ENCODE peak calls at places on chromosomes 16 and 17, in six cellular contexts. One of them, this sample, is unnamed.

GRCh38 chr17:337453-337852 is 15.2 kb downstream of the RPH3AL start:
- DNase-seq in upper lobe of left lung: no peak
- DNase-seq in T-helper 2 cell: no peak
- DNase-seq in stimulated activated CD4-positive, alpha-beta T cell treated with anti-CD3 and anti-CD28 coated beads, Interleukin-12 subunit alpha, Interleukin-12 subunit beta, amount 100 ng/mL, for 4 hours: no peak
- DNase-seq in mucosa of descending colon: peak
- DNase-seq in RWPE1: no peak
- DNase-seq in this sample: no peak

GRCh38 chr17:8631554-8631877 is 991 bp upstream of the MYH10 start:
- DNase-seq in upper lobe of left lung: no peak
- DNase-seq in T-helper 2 cell: no peak
- DNase-seq in stimulated activated CD4-positive, alpha-beta T cell treated with anti-CD3 and anti-CD28 coated beads, Interleukin-12 subunit alpha, Interleukin-12 subunit beta, amount 100 ng/mL, for 4 hours: no peak
- DNase-seq in mucosa of descending colon: no peak
- DNase-seq in RWPE1: no peak
- DNase-seq in this sample: no peak

GRCh38 chr17:3025421-3026124 is 37.8 kb downstream of the OR1D5 start:
- DNase-seq in upper lobe of left lung: no peak
- DNase-seq in T-helper 2 cell: no peak
- DNase-seq in stimulated activated CD4-positive, alpha-beta T cell treated with anti-CD3 and anti-CD28 coated beads, Interleukin-12 subunit alpha, Interleukin-12 subunit beta, amount 100 ng/mL, for 4 hours: no peak
- DNase-seq in mucosa of descending colon: no peak
- DNase-seq in RWPE1: no peak
- DNase-seq in this sample: no peak

GRCh38 chr16:27080870-27081269 is 14.1 kb downstream of the C16orf82 start:
- DNase-seq in upper lobe of left lung: no peak
- DNase-seq in T-helper 2 cell: peak
- DNase-seq in stimulated activated CD4-positive, alpha-beta T cell treated with anti-CD3 and anti-CD28 coated beads, Interleukin-12 subunit alpha, Interleukin-12 subunit beta, amount 100 ng/mL, for 4 hours: no peak
- DNase-seq in mucosa of descending colon: no peak
- DNase-seq in RWPE1: peak
- DNase-seq in this sample: no peak

GRCh38 chr17:61291457-61292311 is 108.0 kb upstream of the TBX2 start:
- DNase-seq in upper lobe of left lung: peak
- DNase-seq in T-helper 2 cell: no peak
- DNase-seq in stimulated activated CD4-positive, alpha-beta T cell treated with anti-CD3 and anti-CD28 coated beads, Interleukin-12 subunit alpha, Interleukin-12 subunit beta, amount 100 ng/mL, for 4 hours: no peak
- DNase-seq in mucosa of descending colon: no peak
- DNase-seq in RWPE1: no peak
- DNase-seq in this sample: no peak

GRCh38 chr16:31134091-31134571 is 1.4 kb downstream of the PRSS8 start:
- DNase-seq in upper lobe of left lung: no peak
- DNase-seq in T-helper 2 cell: no peak
- DNase-seq in stimulated activated CD4-positive, alpha-beta T cell treated with anti-CD3 and anti-CD28 coated beads, Interleukin-12 subunit alpha, Interleukin-12 subunit beta, amount 100 ng/mL, for 4 hours: no peak
- DNase-seq in mucosa of descending colon: no peak
- DNase-seq in RWPE1: peak
- DNase-seq in this sample: no peak

GRCh38 chr17:69518951-69519350 is 104.5 kb downstream of the MAP2K6 start:
- DNase-seq in upper lobe of left lung: no peak
- DNase-seq in T-helper 2 cell: no peak
- DNase-seq in stimulated activated CD4-positive, alpha-beta T cell treated with anti-CD3 and anti-CD28 coated beads, Interleukin-12 subunit alpha, Interleukin-12 subunit beta, amount 100 ng/mL, for 4 hours: no peak
- DNase-seq in mucosa of descending colon: no peak
- DNase-seq in RWPE1: no peak
- DNase-seq in this sample: no peak

GRCh38 chr17:13531701-13532100 is 70.0 kb downstream of the HS3ST3A1 start:
- DNase-seq in upper lobe of left lung: no peak
- DNase-seq in T-helper 2 cell: no peak
- DNase-seq in stimulated activated CD4-positive, alpha-beta T cell treated with anti-CD3 and anti-CD28 coated beads, Interleukin-12 subunit alpha, Interleukin-12 subunit beta, amount 100 ng/mL, for 4 hours: no peak
- DNase-seq in mucosa of descending colon: no peak
- DNase-seq in RWPE1: no peak
- DNase-seq in this sample: no peak

GRCh38 chr17:34980681-34981537 is 597 bp downstream of the LIG3 start:
- DNase-seq in upper lobe of left lung: peak
- DNase-seq in T-helper 2 cell: peak
- DNase-seq in stimulated activated CD4-positive, alpha-beta T cell treated with anti-CD3 and anti-CD28 coated beads, Interleukin-12 subunit alpha, Interleukin-12 subunit beta, amount 100 ng/mL, for 4 hours: peak
- DNase-seq in mucosa of descending colon: peak
- DNase-seq in RWPE1: peak
- DNase-seq in this sample: peak

GRCh38 chr17:81337449-81337848 is 42.3 kb upstream of the SLC38A10 start:
- DNase-seq in upper lobe of left lung: peak
- DNase-seq in T-helper 2 cell: no peak
- DNase-seq in stimulated activated CD4-positive, alpha-beta T cell treated with anti-CD3 and anti-CD28 coated beads, Interleukin-12 subunit alpha, Interleukin-12 subunit beta, amount 100 ng/mL, for 4 hours: no peak
- DNase-seq in mucosa of descending colon: peak
- DNase-seq in RWPE1: no peak
- DNase-seq in this sample: no peak

GRCh38 chr17:77881545-77881944 is 77.0 kb upstream of the TNRC6C start:
- DNase-seq in upper lobe of left lung: peak
- DNase-seq in T-helper 2 cell: peak
- DNase-seq in stimulated activated CD4-positive, alpha-beta T cell treated with anti-CD3 and anti-CD28 coated beads, Interleukin-12 subunit alpha, Interleukin-12 subunit beta, amount 100 ng/mL, for 4 hours: peak
- DNase-seq in mucosa of descending colon: peak
- DNase-seq in RWPE1: no peak
- DNase-seq in this sample: peak

GRCh38 chr17:48024149-48025039 is 13.2 kb downstream of the COPZ2 start:
- DNase-seq in upper lobe of left lung: peak
- DNase-seq in T-helper 2 cell: peak
- DNase-seq in stimulated activated CD4-positive, alpha-beta T cell treated with anti-CD3 and anti-CD28 coated beads, Interleukin-12 subunit alpha, Interleukin-12 subunit beta, amount 100 ng/mL, for 4 hours: peak
- DNase-seq in mucosa of descending colon: peak
- DNase-seq in RWPE1: no peak
- DNase-seq in this sample: peak

GRCh38 chr16:71746442-71747046 is 22.0 kb upstream of the PHLPP2 start:
- DNase-seq in upper lobe of left lung: no peak
- DNase-seq in T-helper 2 cell: peak
- DNase-seq in stimulated activated CD4-positive, alpha-beta T cell treated with anti-CD3 and anti-CD28 coated beads, Interleukin-12 subunit alpha, Interleukin-12 subunit beta, amount 100 ng/mL, for 4 hours: no peak
- DNase-seq in mucosa of descending colon: no peak
- DNase-seq in RWPE1: peak
- DNase-seq in this sample: peak

GRCh38 chr16:75593825-75594820 is 27.9 kb downstream of the GABARAPL2 start:
- DNase-seq in upper lobe of left lung: no peak
- DNase-seq in T-helper 2 cell: peak
- DNase-seq in stimulated activated CD4-positive, alpha-beta T cell treated with anti-CD3 and anti-CD28 coated beads, Interleukin-12 subunit alpha, Interleukin-12 subunit beta, amount 100 ng/mL, for 4 hours: no peak
- DNase-seq in mucosa of descending colon: no peak
- DNase-seq in RWPE1: peak
- DNase-seq in this sample: no peak

GRCh38 chr16:2831203-2831602 is 1.1 kb downstream of the ZG16B start:
- DNase-seq in upper lobe of left lung: no peak
- DNase-seq in T-helper 2 cell: no peak
- DNase-seq in stimulated activated CD4-positive, alpha-beta T cell treated with anti-CD3 and anti-CD28 coated beads, Interleukin-12 subunit alpha, Interleukin-12 subunit beta, amount 100 ng/mL, for 4 hours: no peak
- DNase-seq in mucosa of descending colon: no peak
- DNase-seq in RWPE1: no peak
- DNase-seq in this sample: no peak

GRCh38 chr17:57985675-57985974 is 2.4 kb downstream of the VEZF1 start:
- DNase-seq in upper lobe of left lung: no peak
- DNase-seq in T-helper 2 cell: no peak
- DNase-seq in stimulated activated CD4-positive, alpha-beta T cell treated with anti-CD3 and anti-CD28 coated beads, Interleukin-12 subunit alpha, Interleukin-12 subunit beta, amount 100 ng/mL, for 4 hours: no peak
- DNase-seq in mucosa of descending colon: no peak
- DNase-seq in RWPE1: peak
- DNase-seq in this sample: no peak

GRCh38 chr16:66274335-66275110 is 92.0 kb upstream of the CDH5 start:
- DNase-seq in upper lobe of left lung: no peak
- DNase-seq in T-helper 2 cell: peak
- DNase-seq in stimulated activated CD4-positive, alpha-beta T cell treated with anti-CD3 and anti-CD28 coated beads, Interleukin-12 subunit alpha, Interleukin-12 subunit beta, amount 100 ng/mL, for 4 hours: no peak
- DNase-seq in mucosa of descending colon: no peak
- DNase-seq in RWPE1: no peak
- DNase-seq in this sample: no peak

GRCh38 chr17:50602514-50603235 is 32.0 kb upstream of the ABCC3 start:
- DNase-seq in upper lobe of left lung: no peak
- DNase-seq in T-helper 2 cell: no peak
- DNase-seq in stimulated activated CD4-positive, alpha-beta T cell treated with anti-CD3 and anti-CD28 coated beads, Interleukin-12 subunit alpha, Interleukin-12 subunit beta, amount 100 ng/mL, for 4 hours: no peak
- DNase-seq in mucosa of descending colon: no peak
- DNase-seq in RWPE1: no peak
- DNase-seq in this sample: no peak

GRCh38 chr16:15790458-15790857 is 66.4 kb downstream of the MYH11 start:
- DNase-seq in upper lobe of left lung: no peak
- DNase-seq in T-helper 2 cell: no peak
- DNase-seq in stimulated activated CD4-positive, alpha-beta T cell treated with anti-CD3 and anti-CD28 coated beads, Interleukin-12 subunit alpha, Interleukin-12 subunit beta, amount 100 ng/mL, for 4 hours: no peak
- DNase-seq in mucosa of descending colon: no peak
- DNase-seq in RWPE1: no peak
- DNase-seq in this sample: no peak

GRCh38 chr16:81600275-81600674 is 155.7 kb downstream of the CMIP start:
- DNase-seq in upper lobe of left lung: no peak
- DNase-seq in T-helper 2 cell: no peak
- DNase-seq in stimulated activated CD4-positive, alpha-beta T cell treated with anti-CD3 and anti-CD28 coated beads, Interleukin-12 subunit alpha, Interleukin-12 subunit beta, amount 100 ng/mL, for 4 hours: no peak
- DNase-seq in mucosa of descending colon: no peak
- DNase-seq in RWPE1: peak
- DNase-seq in this sample: no peak

GRCh38 chr17:81957691-81958432 is 3.1 kb downstream of the NOTUM start:
- DNase-seq in upper lobe of left lung: no peak
- DNase-seq in T-helper 2 cell: no peak
- DNase-seq in stimulated activated CD4-positive, alpha-beta T cell treated with anti-CD3 and anti-CD28 coated beads, Interleukin-12 subunit alpha, Interleukin-12 subunit beta, amount 100 ng/mL, for 4 hours: no peak
- DNase-seq in mucosa of descending colon: no peak
- DNase-seq in RWPE1: no peak
- DNase-seq in this sample: no peak

GRCh38 chr17:38404174-38404943 is 23.9 kb upstream of the ARHGAP23 start:
- DNase-seq in upper lobe of left lung: no peak
- DNase-seq in T-helper 2 cell: no peak
- DNase-seq in stimulated activated CD4-positive, alpha-beta T cell treated with anti-CD3 and anti-CD28 coated beads, Interleukin-12 subunit alpha, Interleukin-12 subunit beta, amount 100 ng/mL, for 4 hours: no peak
- DNase-seq in mucosa of descending colon: no peak
- DNase-seq in RWPE1: no peak
- DNase-seq in this sample: no peak

GRCh38 chr17:38328620-38329019 is 15.1 kb downstream of the GPR179 start:
- DNase-seq in upper lobe of left lung: no peak
- DNase-seq in T-helper 2 cell: no peak
- DNase-seq in stimulated activated CD4-positive, alpha-beta T cell treated with anti-CD3 and anti-CD28 coated beads, Interleukin-12 subunit alpha, Interleukin-12 subunit beta, amount 100 ng/mL, for 4 hours: no peak
- DNase-seq in mucosa of descending colon: no peak
- DNase-seq in RWPE1: no peak
- DNase-seq in this sample: no peak

GRCh38 chr17:27778193-27778592 is 22.1 kb downstream of the NOS2 start:
- DNase-seq in upper lobe of left lung: no peak
- DNase-seq in T-helper 2 cell: no peak
- DNase-seq in stimulated activated CD4-positive, alpha-beta T cell treated with anti-CD3 and anti-CD28 coated beads, Interleukin-12 subunit alpha, Interleukin-12 subunit beta, amount 100 ng/mL, for 4 hours: no peak
- DNase-seq in mucosa of descending colon: peak
- DNase-seq in RWPE1: no peak
- DNase-seq in this sample: no peak

GRCh38 chr17:44355310-44355640 is 8.4 kb downstream of the FAM171A2 start:
- DNase-seq in upper lobe of left lung: no peak
- DNase-seq in T-helper 2 cell: no peak
- DNase-seq in stimulated activated CD4-positive, alpha-beta T cell treated with anti-CD3 and anti-CD28 coated beads, Interleukin-12 subunit alpha, Interleukin-12 subunit beta, amount 100 ng/mL, for 4 hours: no peak
- DNase-seq in mucosa of descending colon: no peak
- DNase-seq in RWPE1: no peak
- DNase-seq in this sample: no peak

GRCh38 chr16:23682181-23682580 is 3.5 kb downstream of the PLK1 start:
- DNase-seq in upper lobe of left lung: no peak
- DNase-seq in T-helper 2 cell: no peak
- DNase-seq in stimulated activated CD4-positive, alpha-beta T cell treated with anti-CD3 and anti-CD28 coated beads, Interleukin-12 subunit alpha, Interleukin-12 subunit beta, amount 100 ng/mL, for 4 hours: no peak
- DNase-seq in mucosa of descending colon: no peak
- DNase-seq in RWPE1: no peak
- DNase-seq in this sample: no peak

GRCh38 chr17:4573682-4574081 is 10.6 kb upstream of the SMTNL2 start:
- DNase-seq in upper lobe of left lung: no peak
- DNase-seq in T-helper 2 cell: peak
- DNase-seq in stimulated activated CD4-positive, alpha-beta T cell treated with anti-CD3 and anti-CD28 coated beads, Interleukin-12 subunit alpha, Interleukin-12 subunit beta, amount 100 ng/mL, for 4 hours: peak
- DNase-seq in mucosa of descending colon: peak
- DNase-seq in RWPE1: no peak
- DNase-seq in this sample: peak

GRCh38 chr16:75256871-75257343 is 5.5 kb upstream of the BCAR1 start:
- DNase-seq in upper lobe of left lung: peak
- DNase-seq in T-helper 2 cell: no peak
- DNase-seq in stimulated activated CD4-positive, alpha-beta T cell treated with anti-CD3 and anti-CD28 coated beads, Interleukin-12 subunit alpha, Interleukin-12 subunit beta, amount 100 ng/mL, for 4 hours: no peak
- DNase-seq in mucosa of descending colon: peak
- DNase-seq in RWPE1: no peak
- DNase-seq in this sample: no peak

GRCh38 chr17:39946551-39947330 is 16.1 kb upstream of the GSDMA start:
- DNase-seq in upper lobe of left lung: no peak
- DNase-seq in T-helper 2 cell: no peak
- DNase-seq in stimulated activated CD4-positive, alpha-beta T cell treated with anti-CD3 and anti-CD28 coated beads, Interleukin-12 subunit alpha, Interleukin-12 subunit beta, amount 100 ng/mL, for 4 hours: no peak
- DNase-seq in mucosa of descending colon: no peak
- DNase-seq in RWPE1: no peak
- DNase-seq in this sample: no peak

GRCh38 chr17:79746955-79747507 is 16.3 kb downstream of the ENPP7 start:
- DNase-seq in upper lobe of left lung: no peak
- DNase-seq in T-helper 2 cell: no peak
- DNase-seq in stimulated activated CD4-positive, alpha-beta T cell treated with anti-CD3 and anti-CD28 coated beads, Interleukin-12 subunit alpha, Interleukin-12 subunit beta, amount 100 ng/mL, for 4 hours: no peak
- DNase-seq in mucosa of descending colon: no peak
- DNase-seq in RWPE1: no peak
- DNase-seq in this sample: no peak

GRCh38 chr16:57795431-57795878 is 6.8 kb downstream of the KIFC3 start:
- DNase-seq in upper lobe of left lung: peak
- DNase-seq in T-helper 2 cell: peak
- DNase-seq in stimulated activated CD4-positive, alpha-beta T cell treated with anti-CD3 and anti-CD28 coated beads, Interleukin-12 subunit alpha, Interleukin-12 subunit beta, amount 100 ng/mL, for 4 hours: no peak
- DNase-seq in mucosa of descending colon: peak
- DNase-seq in RWPE1: peak
- DNase-seq in this sample: no peak

GRCh38 chr16:56931253-56931768 is 631 bp upstream of the HERPUD1 start:
- DNase-seq in upper lobe of left lung: no peak
- DNase-seq in T-helper 2 cell: no peak
- DNase-seq in stimulated activated CD4-positive, alpha-beta T cell treated with anti-CD3 and anti-CD28 coated beads, Interleukin-12 subunit alpha, Interleukin-12 subunit beta, amount 100 ng/mL, for 4 hours: no peak
- DNase-seq in mucosa of descending colon: peak
- DNase-seq in RWPE1: no peak
- DNase-seq in this sample: no peak

GRCh38 chr17:78924481-78925151 is 571 bp downstream of the TIMP2 start:
- DNase-seq in upper lobe of left lung: no peak
- DNase-seq in T-helper 2 cell: peak
- DNase-seq in stimulated activated CD4-positive, alpha-beta T cell treated with anti-CD3 and anti-CD28 coated beads, Interleukin-12 subunit alpha, Interleukin-12 subunit beta, amount 100 ng/mL, for 4 hours: no peak
- DNase-seq in mucosa of descending colon: no peak
- DNase-seq in RWPE1: no peak
- DNase-seq in this sample: no peak

GRCh38 chr17:2107506-2107905 is 52.6 kb downstream of the HIC1 start:
- DNase-seq in upper lobe of left lung: no peak
- DNase-seq in T-helper 2 cell: no peak
- DNase-seq in stimulated activated CD4-positive, alpha-beta T cell treated with anti-CD3 and anti-CD28 coated beads, Interleukin-12 subunit alpha, Interleukin-12 subunit beta, amount 100 ng/mL, for 4 hours: no peak
- DNase-seq in mucosa of descending colon: no peak
- DNase-seq in RWPE1: no peak
- DNase-seq in this sample: no peak

GRCh38 chr16:84007946-84008345 is 34.6 kb downstream of the SLC38A8 start:
- DNase-seq in upper lobe of left lung: no peak
- DNase-seq in T-helper 2 cell: no peak
- DNase-seq in stimulated activated CD4-positive, alpha-beta T cell treated with anti-CD3 and anti-CD28 coated beads, Interleukin-12 subunit alpha, Interleukin-12 subunit beta, amount 100 ng/mL, for 4 hours: no peak
- DNase-seq in mucosa of descending colon: no peak
- DNase-seq in RWPE1: no peak
- DNase-seq in this sample: no peak

GRCh38 chr17:17808706-17809432 is 27.9 kb downstream of the SREBF1 start:
- DNase-seq in upper lobe of left lung: no peak
- DNase-seq in T-helper 2 cell: peak
- DNase-seq in stimulated activated CD4-positive, alpha-beta T cell treated with anti-CD3 and anti-CD28 coated beads, Interleukin-12 subunit alpha, Interleukin-12 subunit beta, amount 100 ng/mL, for 4 hours: no peak
- DNase-seq in mucosa of descending colon: no peak
- DNase-seq in RWPE1: no peak
- DNase-seq in this sample: no peak

GRCh38 chr16:88777801-88778415 is 7.1 kb downstream of the PIEZO1 start:
- DNase-seq in upper lobe of left lung: no peak
- DNase-seq in T-helper 2 cell: no peak
- DNase-seq in stimulated activated CD4-positive, alpha-beta T cell treated with anti-CD3 and anti-CD28 coated beads, Interleukin-12 subunit alpha, Interleukin-12 subunit beta, amount 100 ng/mL, for 4 hours: no peak
- DNase-seq in mucosa of descending colon: no peak
- DNase-seq in RWPE1: no peak
- DNase-seq in this sample: no peak

GRCh38 chr16:729768-730665 is 3.1 kb downstream of the HAGHL start:
- DNase-seq in upper lobe of left lung: no peak
- DNase-seq in T-helper 2 cell: no peak
- DNase-seq in stimulated activated CD4-positive, alpha-beta T cell treated with anti-CD3 and anti-CD28 coated beads, Interleukin-12 subunit alpha, Interleukin-12 subunit beta, amount 100 ng/mL, for 4 hours: no peak
- DNase-seq in mucosa of descending colon: peak
- DNase-seq in RWPE1: no peak
- DNase-seq in this sample: no peak